ENCODE peak calls at places on chromosomes 5 and 9, in seven cellular contexts. X, F, P, O, G, U and C are unnamed samples.

GRCh38 chr9:87585456-87585855 is 87.8 kb downstream of the DAPK1 start:
- DNase-seq in X (no peak), U (no peak), P (no peak), O (no peak), F (no peak), G (no peak), C (no peak)

GRCh38 chr9:103037508-103038477 is 42.7 kb downstream of the CYLC2 start:
- DNase-seq in U (no peak), G (no peak), P (no peak), O (no peak), F (no peak), X (peak), C (no peak)

GRCh38 chr5:126811515-126812198 is 34.7 kb downstream of the LMNB1 start:
- DNase-seq in P (no peak), F (no peak), G (no peak), O (no peak), X (peak), U (no peak), C (no peak)

GRCh38 chr5:19496056-19496455 is 491.9 kb downstream of the CDH18 start:
- DNase-seq in U (no peak), G (no peak), P (no peak), O (no peak), X (no peak), F (no peak), C (no peak)

GRCh38 chr9:17631396-17631795 is 52.5 kb downstream of the SH3GL2 start:
- DNase-seq in P (no peak), F (no peak), X (no peak), O (no peak), U (no peak), G (no peak), C (no peak)

GRCh38 chr9:12702160-12702758 is 9.1 kb downstream of the TYRP1 start:
- DNase-seq in U (peak), O (no peak), G (peak), P (peak), X (peak), F (peak), C (no peak)

GRCh38 chr9:112094948-112095779 is 79.9 kb downstream of the SUSD1 start:
- DNase-seq in U (no peak), P (no peak), O (peak), F (no peak), G (no peak), X (no peak), C (no peak)

GRCh38 chr5:132439521-132440206 is 50.9 kb downstream of the IRF1 start:
- DNase-seq in X (peak), P (no peak), G (no peak), O (no peak), F (no peak), U (peak), C (no peak)

GRCh38 chr5:73652391-73652790 is 26.4 kb downstream of the ARHGEF28 start:
- DNase-seq in G (no peak), X (no peak), P (no peak), F (no peak), O (no peak), U (no peak), C (no peak)

GRCh38 chr5:102249381-102249780 is 46.7 kb downstream of the SLCO4C1 start:
- DNase-seq in P (no peak), F (no peak), U (no peak), X (no peak), O (no peak), G (no peak), C (no peak)

GRCh38 chr5:1788200-1788599 is 11.4 kb downstream of the MRPL36 start:
- DNase-seq in F (no peak), U (no peak), G (peak), X (no peak), P (no peak), O (no peak), C (no peak)

GRCh38 chr5:111254613-111255012 is 30.4 kb downstream of the CAMK4 start:
- DNase-seq in O (no peak), U (no peak), G (no peak), X (peak), P (no peak), F (no peak), C (no peak)

GRCh38 chr9:28927711-28928110 is 1354.4 kb upstream of the C9orf72 start:
- DNase-seq in G (no peak), P (no peak), F (peak), O (no peak), X (no peak), U (no peak), C (no peak)

GRCh38 chr9:107850653-107851052 is 361.1 kb upstream of the KLF4 start:
- DNase-seq in F (no peak), G (no peak), U (no peak), O (no peak), X (no peak), P (no peak), C (no peak)

GRCh38 chr5:68730220-68731010 is 363.4 kb upstream of the SLC30A5 start:
- DNase-seq in P (no peak), F (no peak), O (no peak), U (peak), X (peak), G (no peak), C (no peak)

GRCh38 chr5:142053434-142054253 is 40.8 kb upstream of the GNPDA1 start:
- DNase-seq in O (no peak), U (peak), X (peak), P (no peak), G (no peak), F (no peak), C (no peak)

GRCh38 chr9:459491-460444 is 245.1 kb downstream of the DOCK8 start:
- DNase-seq in P (no peak), G (no peak), F (no peak), X (no peak), O (no peak), U (no peak), C (no peak)

GRCh38 chr5:68139601-68140441 is 75.7 kb upstream of the PIK3R1 start:
- DNase-seq in G (no peak), U (no peak), X (no peak), F (no peak), P (no peak), O (no peak), C (no peak)

GRCh38 chr5:167939686-167940085 is 351.8 kb upstream of the WWC1 start:
- DNase-seq in O (no peak), P (no peak), G (no peak), F (no peak), U (no peak), X (no peak), C (no peak)

GRCh38 chr5:103021310-103021709 is 98.6 kb downstream of the GIN1 start:
- DNase-seq in O (no peak), X (peak), U (no peak), P (no peak), F (no peak), G (no peak), C (no peak)

GRCh38 chr5:115440782-115441451 is 103.7 kb downstream of the FEM1C start:
- DNase-seq in P (no peak), O (no peak), G (no peak), U (no peak), F (no peak), X (no peak), C (no peak)

GRCh38 chr5:89315194-89315593 is 432.2 kb upstream of the MEF2C start:
- DNase-seq in U (no peak), O (no peak), X (peak), G (no peak), F (no peak), P (peak), C (no peak)

GRCh38 chr5:168249923-168250322 is 41.5 kb upstream of the WWC1 start:
- DNase-seq in U (no peak), O (no peak), F (no peak), G (no peak), P (no peak), X (no peak), C (no peak)

GRCh38 chr9:134656334-134657034 is 14.9 kb downstream of the COL5A1 start:
- DNase-seq in P (no peak), X (no peak), G (no peak), O (no peak), F (no peak), U (no peak), C (no peak)

GRCh38 chr9:113764572-113764971 is 111.5 kb upstream of the ZNF618 start:
- DNase-seq in O (no peak), P (no peak), X (no peak), F (no peak), G (no peak), U (no peak), C (no peak)

GRCh38 chr9:13190040-13190439 is 89.5 kb downstream of the MPDZ start:
- DNase-seq in G (no peak), P (no peak), X (no peak), O (no peak), F (no peak), U (no peak), C (no peak)

GRCh38 chr9:16387382-16387781 is 483.1 kb downstream of the BNC2 start:
- DNase-seq in X (no peak), U (no peak), G (no peak), P (no peak), F (no peak), O (no peak), C (no peak)

GRCh38 chr5:148541054-148541835 is 113.1 kb downstream of the HTR4 start:
- DNase-seq in O (no peak), F (no peak), X (no peak), P (no peak), U (no peak), G (no peak), C (no peak)

GRCh38 chr5:92761585-92761984 is 819.4 kb downstream of the NR2F1-AS1 start:
- DNase-seq in X (no peak), G (no peak), U (no peak), P (no peak), O (no peak), F (no peak), C (no peak)
- TF ChIP-seq CTCF in X (no peak), G (no peak), U (no peak), P (no peak), O (no peak), F (no peak), C (no peak)

GRCh38 chr5:172725273-172725672 is 45.7 kb downstream of the DUSP1 start:
- DNase-seq in U (no peak), P (no peak), G (no peak), O (no peak), F (no peak), X (no peak), C (no peak)

GRCh38 chr5:172724658-172725183 is 46.3 kb downstream of the DUSP1 start:
- DNase-seq in G (no peak), X (no peak), O (no peak), P (no peak), F (no peak), U (no peak), C (no peak)

GRCh38 chr5:172722309-172722815 is 48.6 kb downstream of the DUSP1 start:
- DNase-seq in G (no peak), X (no peak), O (no peak), F (no peak), U (no peak), P (no peak), C (no peak)

GRCh38 chr5:172724203-172724602 is 46.8 kb downstream of the DUSP1 start:
- DNase-seq in X (no peak), U (no peak), P (no peak), O (no peak), G (no peak), F (no peak), C (no peak)

DNA sequence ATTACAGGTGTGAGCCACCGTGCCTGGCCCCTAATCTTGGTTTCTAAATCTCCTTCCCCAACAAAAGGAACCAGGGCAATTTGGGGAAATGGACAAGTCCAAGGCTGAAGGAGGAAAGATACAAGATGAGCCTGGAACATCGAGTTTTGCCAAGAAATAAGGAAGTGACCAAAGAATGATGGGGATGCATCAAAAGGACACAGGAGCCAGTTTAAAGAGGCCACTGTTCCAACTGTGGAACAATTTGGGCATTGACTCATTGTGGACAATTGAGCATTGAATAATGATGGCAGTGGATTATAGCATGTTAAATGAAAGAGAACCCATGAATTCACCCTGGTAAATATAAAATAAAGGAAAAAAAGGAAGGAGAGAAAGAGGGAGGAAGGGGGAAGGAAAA is 47.5 kb downstream of the DUSP1 start:
- DNase-seq in G (no peak), F (no peak), O (no peak), X (no peak), P (no peak), U (no peak), C (no peak)
- TF ChIP-seq CTCF in G (no peak), F (no peak), O (no peak), X (no peak), P (no peak), U (no peak), C (no peak)

DNA sequence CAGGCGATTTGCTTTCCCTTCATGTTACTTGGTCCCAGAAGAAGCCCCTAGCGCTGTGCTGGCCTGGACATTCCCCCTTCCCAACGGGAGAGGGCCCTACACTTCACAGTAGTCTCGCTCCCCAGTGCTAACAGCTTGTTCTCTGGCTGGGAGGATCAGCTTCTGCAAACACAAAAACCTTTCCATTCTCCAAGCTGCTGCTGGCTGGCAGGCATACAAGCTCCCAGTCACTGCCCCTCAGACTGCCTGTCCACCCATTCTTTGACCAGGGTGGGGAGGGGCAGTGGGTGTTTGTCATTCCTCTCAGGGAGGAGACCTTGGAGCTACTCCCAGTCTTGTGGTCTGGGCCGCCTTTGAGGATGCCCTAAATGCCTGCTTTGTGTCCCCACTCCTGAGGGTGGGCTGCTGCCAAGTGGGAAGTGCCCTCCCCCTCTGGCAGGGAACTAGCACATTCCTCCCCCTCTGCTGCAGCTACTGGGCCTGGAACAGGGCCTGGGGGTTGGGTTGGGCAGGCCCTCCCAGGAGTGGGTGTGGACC is 20.8 kb downstream of the ENHO start:
- DNase-seq in U (peak), P (no peak), X (no peak), G (no peak), F (no peak), O (no peak), C (no peak)
- TF ChIP-seq CTCF in U (no peak), P (peak), X (peak), G (no peak), F (no peak), O (no peak), C (no peak)

GRCh38 chr9:93826209-93826608 is 128.9 kb downstream of the BARX1 start:
- DNase-seq in U (no peak), F (no peak), X (no peak), O (no peak), G (no peak), P (peak), C (peak)
- TF ChIP-seq CTCF in U (no peak), F (peak), X (peak), O (no peak), G (no peak), P (peak), C (no peak)